ENCODE peak calls at places on chromosomes 1 and 21, in seven cellular contexts. M is GDM1, C is NCI-H2171, A is A549, B is foreskin keratinocyte, U is fibroblast of pulmonary artery, H is tibial artery. P is an unnamed sample.

GRCh38 chr1:228059536-228060457 is 22.7 kb upstream of the ARF1 start:
- DNase-seq in H (no peak), U (peak; percentile 38), A (peak; percentile 73), C (peak; percentile 61), M (no peak), B (peak; percentile 65), P (peak; percentile 26)

GRCh38 chr1:43938383-43938782 is 4.8 kb downstream of the ARTN start:
- DNase-seq in C (no peak), A (no peak), H (no peak), U (no peak), B (no peak), M (no peak), P (no peak)

GRCh38 chr1:206905295-206906164 is 8.3 kb downstream of the IL24 start:
- DNase-seq in C (no peak), H (no peak), M (no peak), U (peak; percentile 93), A (peak; percentile 71), B (peak; percentile 99), P (peak; percentile 79)

GRCh38 chr1:178039826-178040380 is 54.0 kb upstream of the RASAL2 start:
- DNase-seq in U (no peak), A (no peak), B (no peak), C (no peak), M (no peak), H (no peak), P (no peak)

GRCh38 chr1:79633456-79633855 is 626.9 kb upstream of the ADGRL4 start:
- DNase-seq in B (peak; percentile 40), C (no peak), H (no peak), U (peak; percentile 61), M (no peak), A (no peak), P (peak; percentile 0)

GRCh38 chr1:98103617-98104284 is 182.9 kb upstream of the DPYD start:
- DNase-seq in H (no peak), M (no peak), C (no peak), U (peak; percentile 35), B (no peak), A (no peak), P (no peak)

GRCh38 chr1:155320661-155321576 is at the start of gene RUSC1:
- DNase-seq in M (no peak), A (no peak), B (no peak), H (peak; percentile 82), U (peak; percentile 59), C (peak; percentile 45), P (no peak)

GRCh38 chr1:225480825-225481434 is 53.1 kb upstream of the LBR start:
- DNase-seq in C (peak; percentile 52), M (peak; percentile 31), B (no peak), H (no peak), A (peak; percentile 76), U (no peak), P (no peak)

GRCh38 chr1:65207317-65207716 is 59.3 kb downstream of the AK4 start:
- DNase-seq in H (no peak), C (no peak), A (no peak), U (no peak), B (no peak), M (no peak), P (no peak)

GRCh38 chr21:45142469-45142868 is 68.1 kb downstream of the ADARB1 start:
- DNase-seq in M (no peak), H (no peak), A (no peak), C (no peak), U (peak; percentile 64), B (no peak), P (no peak)

GRCh38 chr21:38804617-38805281 is 980 bp upstream of the ETS2 start:
- DNase-seq in C (peak; percentile 33), H (peak; percentile 70), U (no peak), A (no peak), M (peak; percentile 46), B (peak; percentile 94), P (peak; percentile 82)

GRCh38 chr1:77832889-77833288 is 53.4 kb downstream of the MIGA1 start:
- DNase-seq in M (no peak), H (no peak), A (no peak), U (peak; percentile 99), B (no peak), C (no peak), P (no peak)

GRCh38 chr21:26153758-26154157 is 16.8 kb downstream of the APP start:
- DNase-seq in M (no peak), A (no peak), C (no peak), B (no peak), U (no peak), H (no peak), P (no peak)

GRCh38 chr1:15621975-15622374 is 4.7 kb downstream of the DDI2 start:
- DNase-seq in C (no peak), A (no peak), U (no peak), M (no peak), H (peak; percentile 21), B (no peak), P (no peak)

GRCh38 chr21:14545906-14546480 is at the start of gene SAMSN1:
- DNase-seq in M (peak; percentile 75), C (no peak), H (no peak), A (no peak), B (no peak), U (peak; percentile 45), P (no peak)

GRCh38 chr1:8880068-8880676 is 1.7 kb upstream of the ENO1 start:
- DNase-seq in U (peak; percentile 97), B (peak; percentile 68), M (peak; percentile 56), A (peak; percentile 83), C (no peak), H (peak; percentile 86), P (no peak)

GRCh38 chr1:242826706-242827336 is 302.3 kb upstream of the PLD5 start:
- DNase-seq in A (no peak), U (no peak), B (no peak), H (no peak), M (no peak), C (no peak), P (no peak)

GRCh38 chr1:213987876-213988638 is at the start of gene PROX1:
- DNase-seq in B (peak; percentile 66), U (peak; percentile 92), H (peak; percentile 81), M (no peak), A (peak; percentile 86), C (peak; percentile 88), P (no peak)

GRCh38 chr1:113467991-113468390 is 77.7 kb downstream of the MAGI3 start:
- DNase-seq in U (no peak), B (no peak), C (no peak), A (no peak), M (no peak), H (no peak), P (no peak)

GRCh38 chr1:10378071-10378841 is 20.6 kb upstream of the PGD start:
- DNase-seq in U (peak; percentile 97), B (peak; percentile 79), M (peak; percentile 27), A (peak; percentile 62), C (no peak), H (peak; percentile 26), P (peak; percentile 61)

GRCh38 chr1:27489973-27490741 is at the start of gene WASF2:
- DNase-seq in H (peak; percentile 97), U (peak; percentile 97), A (peak; percentile 80), C (peak; percentile 98), M (peak; percentile 93), B (peak; percentile 88), P (peak; percentile 77)

P was measured in epithelial cell of prostate.